ENCODE peak calls at places on chromosomes 1 and 21, in four cellular contexts. One of them, this sample, is unnamed.

GRCh38 chr1:206451146-206451545 is 19.1 kb upstream of the IKBKE start:
- DNase-seq in psoas muscle: no peak
- DNase-seq in left ventricle myocardium inferior: no peak
- DNase-seq in WERI-Rb-1: no peak
- DNase-seq in this sample: peak

GRCh38 chr1:175702079-175702795 is 41.2 kb downstream of the TNR start:
- DNase-seq in psoas muscle: no peak
- DNase-seq in left ventricle myocardium inferior: peak
- DNase-seq in WERI-Rb-1: no peak
- DNase-seq in this sample: no peak

GRCh38 chr1:88800382-88801051 is 90.8 kb downstream of the GTF2B start:
- DNase-seq in psoas muscle: no peak
- DNase-seq in left ventricle myocardium inferior: no peak
- DNase-seq in WERI-Rb-1: peak
- DNase-seq in this sample: peak

GRCh38 chr1:76012341-76013208 is 62.0 kb upstream of the ST6GALNAC3 start:
- DNase-seq in psoas muscle: no peak
- DNase-seq in left ventricle myocardium inferior: no peak
- DNase-seq in WERI-Rb-1: no peak
- DNase-seq in this sample: no peak

GRCh38 chr1:12167493-12168429 is 970 bp downstream of the TNFRSF1B start:
- DNase-seq in psoas muscle: no peak
- DNase-seq in left ventricle myocardium inferior: no peak
- DNase-seq in WERI-Rb-1: no peak
- DNase-seq in this sample: peak

GRCh38 chr1:32273389-32274208 is 18.3 kb upstream of the HDAC1 start:
- DNase-seq in psoas muscle: no peak
- DNase-seq in left ventricle myocardium inferior: no peak
- DNase-seq in WERI-Rb-1: no peak
- DNase-seq in this sample: peak

GRCh38 chr21:27796106-27796505 is 829.2 kb upstream of the ADAMTS5 start:
- DNase-seq in psoas muscle: no peak
- DNase-seq in left ventricle myocardium inferior: no peak
- DNase-seq in WERI-Rb-1: no peak
- DNase-seq in this sample: no peak

GRCh38 chr1:184386271-184387068 is at the start of gene C1orf21:
- DNase-seq in psoas muscle: peak
- DNase-seq in left ventricle myocardium inferior: peak
- DNase-seq in WERI-Rb-1: peak
- DNase-seq in this sample: peak

GRCh38 chr1:95742591-95743089 is 508.6 kb downstream of the RWDD3 start:
- DNase-seq in psoas muscle: no peak
- DNase-seq in left ventricle myocardium inferior: peak
- DNase-seq in WERI-Rb-1: peak
- DNase-seq in this sample: no peak

GRCh38 chr1:235207202-235207565 is 46.1 kb upstream of the RBM34 start:
- DNase-seq in psoas muscle: no peak
- DNase-seq in left ventricle myocardium inferior: no peak
- DNase-seq in WERI-Rb-1: no peak
- DNase-seq in this sample: no peak

GRCh38 chr1:153742411-153743142 is 14.7 kb downstream of the INTS3 start:
- DNase-seq in psoas muscle: no peak
- DNase-seq in left ventricle myocardium inferior: no peak
- DNase-seq in WERI-Rb-1: no peak
- DNase-seq in this sample: no peak

GRCh38 chr1:118927421-118927820 is 60.7 kb downstream of the TBX15 start:
- DNase-seq in psoas muscle: no peak
- DNase-seq in left ventricle myocardium inferior: no peak
- DNase-seq in WERI-Rb-1: no peak
- DNase-seq in this sample: no peak

GRCh38 chr1:171865106-171865505 is 23.8 kb downstream of the DNM3 start:
- DNase-seq in psoas muscle: no peak
- DNase-seq in left ventricle myocardium inferior: no peak
- DNase-seq in WERI-Rb-1: no peak
- DNase-seq in this sample: no peak

GRCh38 chr1:51281807-51282206 is 45.7 kb downstream of the RNF11 start:
- DNase-seq in psoas muscle: no peak
- DNase-seq in left ventricle myocardium inferior: no peak
- DNase-seq in WERI-Rb-1: no peak
- DNase-seq in this sample: no peak

GRCh38 chr1:170734412-170735175 is 70.7 kb downstream of the PRRX1 start:
- DNase-seq in psoas muscle: no peak
- DNase-seq in left ventricle myocardium inferior: no peak
- DNase-seq in WERI-Rb-1: no peak
- DNase-seq in this sample: no peak

GRCh38 chr1:34781844-34782391 is 904 bp downstream of the GJB3 start:
- DNase-seq in psoas muscle: no peak
- DNase-seq in left ventricle myocardium inferior: no peak
- DNase-seq in WERI-Rb-1: no peak
- DNase-seq in this sample: no peak

GRCh38 chr1:8902765-8903164 is 24.3 kb upstream of the ENO1 start:
- DNase-seq in psoas muscle: no peak
- DNase-seq in left ventricle myocardium inferior: no peak
- DNase-seq in WERI-Rb-1: no peak
- DNase-seq in this sample: no peak

GRCh38 chr1:94787676-94788075 is 32.5 kb upstream of the SLC44A3 start:
- DNase-seq in psoas muscle: no peak
- DNase-seq in left ventricle myocardium inferior: no peak
- DNase-seq in WERI-Rb-1: no peak
- DNase-seq in this sample: no peak

GRCh38 chr1:55079651-55080050 is 40.3 kb downstream of the PCSK9 start:
- DNase-seq in psoas muscle: no peak
- DNase-seq in left ventricle myocardium inferior: no peak
- DNase-seq in WERI-Rb-1: no peak
- DNase-seq in this sample: no peak

GRCh38 chr1:9811239-9811966 is 12.4 kb downstream of the CLSTN1 start:
- DNase-seq in psoas muscle: no peak
- DNase-seq in left ventricle myocardium inferior: no peak
- DNase-seq in WERI-Rb-1: no peak
- DNase-seq in this sample: no peak

GRCh38 chr21:34335316-34335715 is 28.5 kb upstream of the KCNE2 start:
- DNase-seq in psoas muscle: no peak
- DNase-seq in left ventricle myocardium inferior: no peak
- DNase-seq in WERI-Rb-1: no peak
- DNase-seq in this sample: no peak

GRCh38 chr1:176515310-176515709 is 52.3 kb downstream of the PAPPA2 start:
- DNase-seq in psoas muscle: peak
- DNase-seq in left ventricle myocardium inferior: no peak
- DNase-seq in WERI-Rb-1: no peak
- DNase-seq in this sample: no peak

GRCh38 chr1:27536767-27537166 is 46.8 kb upstream of the WASF2 start:
- DNase-seq in psoas muscle: no peak
- DNase-seq in left ventricle myocardium inferior: peak
- DNase-seq in WERI-Rb-1: peak
- DNase-seq in this sample: peak

GRCh38 chr1:54163573-54163972 is 10.8 kb upstream of the CDCP2 start:
- DNase-seq in psoas muscle: no peak
- DNase-seq in left ventricle myocardium inferior: no peak
- DNase-seq in WERI-Rb-1: no peak
- DNase-seq in this sample: no peak

GRCh38 chr1:36384542-36385409 is 948 bp downstream of the STK40 start:
- DNase-seq in psoas muscle: peak
- DNase-seq in left ventricle myocardium inferior: peak
- DNase-seq in WERI-Rb-1: peak
- DNase-seq in this sample: peak

GRCh38 chr1:67390041-67390887 is 39.9 kb downstream of the SERBP1 start:
- DNase-seq in psoas muscle: no peak
- DNase-seq in left ventricle myocardium inferior: no peak
- DNase-seq in WERI-Rb-1: no peak
- DNase-seq in this sample: peak

GRCh38 chr21:46155514-46156377 is at the start of gene FTCD:
- DNase-seq in psoas muscle: no peak
- DNase-seq in left ventricle myocardium inferior: no peak
- DNase-seq in WERI-Rb-1: peak
- DNase-seq in this sample: peak

GRCh38 chr1:243890576-243890975 is 40.5 kb upstream of the AKT3 start:
- DNase-seq in psoas muscle: no peak
- DNase-seq in left ventricle myocardium inferior: no peak
- DNase-seq in WERI-Rb-1: no peak
- DNase-seq in this sample: no peak

GRCh38 chr1:26739251-26739914 is 43.6 kb downstream of the ARID1A start:
- DNase-seq in psoas muscle: no peak
- DNase-seq in left ventricle myocardium inferior: no peak
- DNase-seq in WERI-Rb-1: no peak
- DNase-seq in this sample: no peak

GRCh38 chr1:47707887-47708535 is 270.2 kb downstream of the FOXD2 start:
- DNase-seq in psoas muscle: no peak
- DNase-seq in left ventricle myocardium inferior: no peak
- DNase-seq in WERI-Rb-1: no peak
- DNase-seq in this sample: peak

GRCh38 chr1:9910080-9910424 is at the start of gene CTNNBIP1:
- DNase-seq in psoas muscle: no peak
- DNase-seq in left ventricle myocardium inferior: no peak
- DNase-seq in WERI-Rb-1: no peak
- DNase-seq in this sample: no peak

GRCh38 chr1:153921803-153922075 is 1.0 kb downstream of the GATAD2B start:
- DNase-seq in psoas muscle: no peak
- DNase-seq in left ventricle myocardium inferior: no peak
- DNase-seq in WERI-Rb-1: no peak
- DNase-seq in this sample: no peak

GRCh38 chr1:195591917-195592672 is 1016.1 kb downstream of the KCNT2 start:
- DNase-seq in psoas muscle: no peak
- DNase-seq in left ventricle myocardium inferior: no peak
- DNase-seq in WERI-Rb-1: no peak
- DNase-seq in this sample: no peak

GRCh38 chr1:239112092-239112491 is 274.3 kb upstream of the CHRM3 start:
- DNase-seq in psoas muscle: no peak
- DNase-seq in left ventricle myocardium inferior: no peak
- DNase-seq in WERI-Rb-1: no peak
- DNase-seq in this sample: no peak

GRCh38 chr1:245999697-246000637 is 507.1 kb downstream of the SMYD3 start:
- DNase-seq in psoas muscle: no peak
- DNase-seq in left ventricle myocardium inferior: no peak
- DNase-seq in WERI-Rb-1: no peak
- DNase-seq in this sample: no peak

DNA sequence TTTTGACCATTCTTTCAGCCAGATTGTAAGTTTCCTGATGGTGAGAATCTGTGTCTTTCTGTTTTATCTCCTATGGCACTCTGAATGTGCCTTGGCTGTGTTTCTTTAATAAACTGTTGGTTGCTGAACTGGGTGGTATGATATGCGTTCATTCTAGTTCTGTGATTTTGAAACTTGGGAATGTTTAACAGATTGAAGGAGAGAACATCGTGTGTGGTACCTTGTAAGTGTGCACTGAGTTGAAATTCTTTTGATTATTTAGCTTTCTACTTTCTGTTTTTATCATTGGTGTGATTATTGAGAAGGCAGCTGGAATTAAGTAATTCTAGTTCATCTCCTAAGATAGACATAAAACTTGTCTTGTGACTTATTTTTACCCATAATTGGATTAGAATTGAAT is 4.6 kb downstream of the BACH1 start:
- DNase-seq in psoas muscle: no peak
- DNase-seq in left ventricle myocardium inferior: no peak
- DNase-seq in WERI-Rb-1: no peak
- DNase-seq in this sample: no peak
- H3K4me3 ChIP-seq in psoas muscle: peak
- H3K4me3 ChIP-seq in left ventricle myocardium inferior: no peak
- H3K4me3 ChIP-seq in WERI-Rb-1: no peak
- H3K4me3 ChIP-seq in this sample: no peak

GRCh38 chr1:224542783-224543440 is 73.2 kb upstream of the CNIH3 start:
- DNase-seq in psoas muscle: no peak
- DNase-seq in left ventricle myocardium inferior: no peak
- DNase-seq in WERI-Rb-1: no peak
- DNase-seq in this sample: no peak
- H3K4me3 ChIP-seq in psoas muscle: no peak
- H3K4me3 ChIP-seq in left ventricle myocardium inferior: no peak
- H3K4me3 ChIP-seq in WERI-Rb-1: no peak
- H3K4me3 ChIP-seq in this sample: no peak

GRCh38 chr1:64471218-64471719 is 1.3 kb downstream of the CACHD1 start:
- DNase-seq in psoas muscle: peak
- DNase-seq in left ventricle myocardium inferior: peak
- DNase-seq in WERI-Rb-1: peak
- DNase-seq in this sample: peak

GRCh38 chr1:64473367-64473766 is 3.4 kb downstream of the CACHD1 start:
- DNase-seq in psoas muscle: no peak
- DNase-seq in left ventricle myocardium inferior: no peak
- DNase-seq in WERI-Rb-1: no peak
- DNase-seq in this sample: peak

GRCh38 chr1:64474133-64474532 is 4.2 kb downstream of the CACHD1 start:
- DNase-seq in psoas muscle: no peak
- DNase-seq in left ventricle myocardium inferior: no peak
- DNase-seq in WERI-Rb-1: no peak
- DNase-seq in this sample: no peak

GRCh38 chr1:64471724-64472276 is 1.9 kb downstream of the CACHD1 start:
- DNase-seq in psoas muscle: no peak
- DNase-seq in left ventricle myocardium inferior: no peak
- DNase-seq in WERI-Rb-1: no peak
- DNase-seq in this sample: peak

GRCh38 chr1:64472805-64473204 is 2.9 kb downstream of the CACHD1 start:
- DNase-seq in psoas muscle: no peak
- DNase-seq in left ventricle myocardium inferior: no peak
- DNase-seq in WERI-Rb-1: no peak
- DNase-seq in this sample: peak
- H3K4me3 ChIP-seq in psoas muscle: no peak
- H3K4me3 ChIP-seq in left ventricle myocardium inferior: peak
- H3K4me3 ChIP-seq in WERI-Rb-1: no peak
- H3K4me3 ChIP-seq in this sample: peak

GRCh38 chr1:6440198-6441126 is 15.9 kb downstream of the ESPN start:
- DNase-seq in psoas muscle: no peak
- DNase-seq in left ventricle myocardium inferior: no peak
- DNase-seq in WERI-Rb-1: peak
- DNase-seq in this sample: peak
- H3K4me3 ChIP-seq in psoas muscle: no peak
- H3K4me3 ChIP-seq in left ventricle myocardium inferior: peak
- H3K4me3 ChIP-seq in WERI-Rb-1: peak
- H3K4me3 ChIP-seq in this sample: peak

DNA sequence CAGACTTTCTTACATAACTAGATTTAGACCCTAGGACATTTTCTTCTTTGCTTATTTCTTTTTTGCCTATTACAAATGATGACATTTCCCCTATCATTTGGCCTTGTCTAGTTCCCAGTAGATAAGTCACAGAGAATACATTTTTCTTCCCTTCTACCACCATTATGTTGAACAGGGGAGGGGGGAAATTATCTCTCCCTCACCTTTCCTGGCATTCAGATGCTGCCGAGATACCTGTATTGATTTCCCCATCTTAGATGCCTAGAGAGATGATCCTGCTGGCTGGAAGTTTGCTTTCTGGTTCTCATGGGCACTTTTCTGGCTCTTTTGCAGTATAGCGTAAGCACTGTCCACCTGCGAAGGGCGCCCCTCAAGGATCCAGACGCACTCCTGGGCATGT is 5.7 kb downstream of the IPO9 start:
- DNase-seq in psoas muscle: no peak
- DNase-seq in left ventricle myocardium inferior: no peak
- DNase-seq in WERI-Rb-1: no peak
- DNase-seq in this sample: no peak
- H3K4me3 ChIP-seq in psoas muscle: no peak
- H3K4me3 ChIP-seq in left ventricle myocardium inferior: no peak
- H3K4me3 ChIP-seq in WERI-Rb-1: no peak
- H3K4me3 ChIP-seq in this sample: no peak

This sample was measured in H7.